ENCODE peak calls at places on chromosome 12, in eight cellular contexts. X is ecto neural progenitor cell; Y is cerebellar cortex; B is stimulated activated CD8-positive, alpha-beta memory T cell treated with anti-CD3 and anti-CD28 coated beads, Interleukin-4, amount 100 ng/mL, for 24 hours; T is activated CD4-positive, CD25-positive, alpha-beta regulatory T cell; W is HT-29; F is AG20443; R is NCI-H2081. E is an unnamed sample.

GRCh38 chr12:94172973-94173372 is 24.6 kb downstream of the PLXNC1 start:
- DNase-seq in T (no peak), F (peak), W (no peak), X (no peak), Y (no peak), B (no peak), R (no peak), E (peak)

GRCh38 chr12:23895792-23896218 is 53.7 kb downstream of the SOX5 start:
- DNase-seq in R (peak), B (no peak), W (no peak), T (no peak), X (peak), F (no peak), Y (peak), E (no peak)

GRCh38 chr12:64794305-64794704 is 30.1 kb upstream of the TBC1D30 start:
- DNase-seq in R (no peak), X (no peak), B (no peak), W (no peak), Y (no peak), T (no peak), F (no peak), E (no peak)

GRCh38 chr12:117595751-117596150 is 234.3 kb upstream of the NOS1 start:
- DNase-seq in R (no peak), F (no peak), T (no peak), Y (no peak), W (no peak), B (no peak), X (no peak), E (no peak)

GRCh38 chr12:117119592-117120198 is 20.5 kb upstream of the TESC start:
- DNase-seq in R (no peak), W (peak), T (no peak), Y (peak), X (no peak), B (no peak), F (no peak), E (peak)

GRCh38 chr12:96356831-96357230 is 43.4 kb downstream of the CDK17 start:
- DNase-seq in R (no peak), B (no peak), F (no peak), T (no peak), Y (no peak), X (no peak), W (no peak), E (no peak)

GRCh38 chr12:94760786-94761185 is 110.4 kb upstream of the TMCC3 start:
- DNase-seq in R (no peak), T (no peak), X (no peak), W (no peak), F (no peak), Y (no peak), B (no peak), E (no peak)

GRCh38 chr12:75996907-75997447 is 34.6 kb downstream of the PHLDA1 start:
- DNase-seq in R (no peak), T (no peak), W (no peak), F (no peak), X (no peak), B (no peak), Y (no peak), E (no peak)

GRCh38 chr12:51318846-51319570 is 5.0 kb downstream of the BIN2 start:
- DNase-seq in F (no peak), W (peak), Y (no peak), R (no peak), B (no peak), X (no peak), T (no peak), E (no peak)

GRCh38 chr12:6553051-6553868 is 2.6 kb downstream of the IFFO1 start:
- DNase-seq in B (no peak), W (no peak), R (no peak), T (no peak), Y (peak), X (no peak), F (peak), E (no peak)

GRCh38 chr12:8037947-8038346 is 5.4 kb downstream of the FOXJ2 start:
- DNase-seq in Y (no peak), B (no peak), F (no peak), X (no peak), W (no peak), T (no peak), R (no peak), E (no peak)

GRCh38 chr12:541676-542289 is 82.0 kb downstream of the B4GALNT3 start:
- DNase-seq in Y (no peak), B (no peak), R (no peak), X (peak), F (no peak), T (no peak), W (peak), E (no peak)

GRCh38 chr12:78562358-78563205 is 302.0 kb upstream of the SYT1 start:
- DNase-seq in Y (peak), X (no peak), W (peak), F (no peak), B (no peak), T (no peak), R (peak), E (no peak)

GRCh38 chr12:52390739-52391617 is 5.5 kb upstream of the KRT84 start:
- DNase-seq in F (peak), X (peak), W (peak), R (no peak), B (no peak), Y (no peak), T (no peak), E (peak)

GRCh38 chr12:1593232-1594044 is 943 bp downstream of the FBXL14 start:
- DNase-seq in X (peak), B (no peak), T (peak), F (no peak), Y (no peak), W (peak), R (peak), E (peak)

GRCh38 chr12:40738856-40739255 is 46.6 kb downstream of the CNTN1 start:
- DNase-seq in F (no peak), R (no peak), X (no peak), B (no peak), W (no peak), T (no peak), Y (no peak), E (no peak)

GRCh38 chr12:110766311-110767154 is 23.8 kb upstream of the PPP1CC start:
- DNase-seq in Y (no peak), T (no peak), F (no peak), R (no peak), B (no peak), W (no peak), X (no peak), E (no peak)

GRCh38 chr12:130080205-130080604 is 82.1 kb upstream of the FZD10 start:
- DNase-seq in F (no peak), Y (no peak), W (no peak), X (no peak), T (no peak), B (no peak), R (no peak), E (no peak)

E was measured in hepatocyte.